ENCODE peak calls at places on chromosomes 4 and X, in four cellular contexts. B, H, Q and S are unnamed samples.

GRCh38 chr4:136505020-136505419 is 1027.3 kb downstream of the PCDH18 start:
- DNase-seq in B (peak; percentile 5), H (no peak), Q (no peak), S (no peak)

GRCh38 chrX:105609530-105609929 is 212.8 kb upstream of the NRK start:
- DNase-seq in B (no peak), H (no peak), Q (no peak), S (no peak)

GRCh38 chrX:8037593-8038348 is 110.6 kb upstream of the PNPLA4 start:
- DNase-seq in B (peak; percentile 33), H (no peak), Q (no peak), S (no peak)

GRCh38 chr4:98794565-98795205 is 134.2 kb downstream of the EIF4E start:
- DNase-seq in B (peak; percentile 37), H (peak; percentile 73), Q (no peak), S (peak; percentile 47)

GRCh38 chr4:5750052-5750950 is 39.3 kb downstream of the EVC start:
- DNase-seq in B (peak; percentile 54), H (peak; percentile 84), Q (no peak), S (no peak)

GRCh38 chr4:67456577-67457196 is 88.6 kb downstream of the CENPC start:
- DNase-seq in B (no peak), H (no peak), Q (no peak), S (no peak)

GRCh38 chrX:48472851-48473717 is 2.9 kb upstream of the FTSJ1 start:
- DNase-seq in B (no peak), H (no peak), Q (no peak), S (no peak)

GRCh38 chr4:22897520-22898108 is 204.9 kb downstream of the GBA3 start:
- DNase-seq in B (peak; percentile 5), H (peak; percentile 5), Q (peak; percentile 35), S (peak; percentile 44)

GRCh38 chrX:49993661-49994060 is 71.3 kb downstream of the CLCN5 start:
- DNase-seq in B (no peak), H (no peak), Q (no peak), S (no peak)

GRCh38 chrX:50157545-50158125 is 43.2 kb downstream of the AKAP4 start:
- DNase-seq in B (peak; percentile 37), H (no peak), Q (no peak), S (no peak)

GRCh38 chrX:1153940-1154339 is 58.5 kb downstream of the CRLF2 start:
- DNase-seq in B (no peak), H (no peak), Q (no peak), S (no peak)

GRCh38 chr4:118032691-118033090 is 1.6 kb upstream of the NDST3 start:
- DNase-seq in B (peak; percentile 45), H (peak; percentile 20), Q (no peak), S (peak; percentile 52)

GRCh38 chrX:150148749-150149672 is 210.7 kb upstream of the EOLA2 start:
- DNase-seq in B (no peak), H (peak; percentile 16), Q (no peak), S (no peak)

GRCh38 chr4:138310991-138311390 is 68.8 kb upstream of the SLC7A11 start:
- DNase-seq in B (peak; percentile 30), H (peak; percentile 62), Q (no peak), S (no peak)

GRCh38 chrX:40671126-40671525 is 23.8 kb upstream of the CXorf38 start:
- DNase-seq in B (no peak), H (no peak), Q (no peak), S (no peak)

GRCh38 chrX:100980608-100981497 is 11.3 kb downstream of the ARL13A start:
- DNase-seq in B (peak; percentile 82), H (peak; percentile 81), Q (no peak), S (no peak)

GRCh38 chrX:39491548-39492297 is 606.0 kb downstream of the BCOR start:
- DNase-seq in B (no peak), H (no peak), Q (no peak), S (no peak)

GRCh38 chr4:156298230-156298629 is 344.6 kb upstream of the CTSO start:
- DNase-seq in B (peak; percentile 81), H (peak; percentile 97), Q (peak; percentile 41), S (no peak)

GRCh38 chrX:153766871-153767673 is 3.0 kb downstream of the PLXNB3 start:
- DNase-seq in B (no peak), H (no peak), Q (no peak), S (peak; percentile 39)

GRCh38 chr4:150280081-150280950 is 202.1 kb downstream of the DCLK2 start:
- DNase-seq in B (peak; percentile 89), H (peak; percentile 86), Q (peak; percentile 14), S (no peak)

GRCh38 chr4:177558995-177559394 is 116.8 kb upstream of the AGA start:
- DNase-seq in B (no peak), H (no peak), Q (no peak), S (peak; percentile 43)

GRCh38 chrX:9635805-9636204 is 129.8 kb downstream of the GPR143 start:
- DNase-seq in B (peak; percentile 43), H (peak; percentile 23), Q (no peak), S (no peak)

GRCh38 chrX:10156199-10157031 is at the start of gene CLCN4:
- DNase-seq in B (peak; percentile 56), H (no peak), Q (peak; percentile 30), S (peak; percentile 71)

GRCh38 chr4:140705625-140706275 is 50.4 kb downstream of the TBC1D9 start:
- DNase-seq in B (no peak), H (no peak), Q (no peak), S (no peak)
- H3K14ac ChIP-seq in B (no peak overlapping the region), H (no peak overlapping the region), Q (no peak overlapping the region), S (no peak overlapping the region)

GRCh38 chr4:57037982-57038604 is 59.4 kb downstream of the POLR2B start:
- DNase-seq in B (peak; percentile 54), H (peak; percentile 55), Q (peak; percentile 44), S (peak; percentile 79)

GRCh38 chr4:57043304-57044251 is 64.9 kb downstream of the POLR2B start:
- DNase-seq in B (peak; percentile 63), H (peak; percentile 54), Q (no peak), S (no peak)

GRCh38 chr4:57044279-57044678 is 65.6 kb downstream of the POLR2B start:
- DNase-seq in B (peak; percentile 33), H (peak; percentile 55), Q (no peak), S (no peak)

GRCh38 chr4:57039345-57039744 is 60.6 kb downstream of the POLR2B start:
- DNase-seq in B (peak; percentile 58), H (no peak), Q (no peak), S (no peak)

GRCh38 chr4:57040510-57040909 is 61.8 kb downstream of the POLR2B start:
- DNase-seq in B (no peak), H (no peak), Q (no peak), S (no peak)
- H3K14ac ChIP-seq in B (no peak overlapping the region), H (peak overlapping the region; percentile 43), Q (no peak overlapping the region), S (no peak overlapping the region)

GRCh38 chr4:78152795-78153194 is 95.7 kb downstream of the FRAS1 start:
- DNase-seq in B (no peak), H (no peak), Q (no peak), S (no peak)

GRCh38 chr4:78145622-78146021 is 88.5 kb downstream of the FRAS1 start:
- DNase-seq in B (no peak), H (no peak), Q (no peak), S (no peak)

GRCh38 chr4:78145005-78145404 is 87.9 kb downstream of the FRAS1 start:
- DNase-seq in B (no peak), H (no peak), Q (no peak), S (no peak)

GRCh38 chr4:78150465-78150864 is 93.3 kb downstream of the FRAS1 start:
- DNase-seq in B (no peak), H (no peak), Q (no peak), S (no peak)

GRCh38 chr4:78149737-78150136 is 92.6 kb downstream of the FRAS1 start:
- DNase-seq in B (no peak), H (no peak), Q (no peak), S (no peak)
- H3K14ac ChIP-seq in B (no peak overlapping the region), H (no peak overlapping the region), Q (no peak overlapping the region), S (peak overlapping the region; percentile 53)

GRCh38 chrX:53223955-53224859 is 800 bp downstream of the KDM5C start:
- DNase-seq in B (peak; percentile 50), H (peak; percentile 85), Q (no peak), S (no peak)
- H3K14ac ChIP-seq in B (no peak overlapping the region), H (peak overlapping the region; percentile 100), Q (peak overlapping the region; percentile 17), S (peak overlapping the region; percentile 84)

DNA sequence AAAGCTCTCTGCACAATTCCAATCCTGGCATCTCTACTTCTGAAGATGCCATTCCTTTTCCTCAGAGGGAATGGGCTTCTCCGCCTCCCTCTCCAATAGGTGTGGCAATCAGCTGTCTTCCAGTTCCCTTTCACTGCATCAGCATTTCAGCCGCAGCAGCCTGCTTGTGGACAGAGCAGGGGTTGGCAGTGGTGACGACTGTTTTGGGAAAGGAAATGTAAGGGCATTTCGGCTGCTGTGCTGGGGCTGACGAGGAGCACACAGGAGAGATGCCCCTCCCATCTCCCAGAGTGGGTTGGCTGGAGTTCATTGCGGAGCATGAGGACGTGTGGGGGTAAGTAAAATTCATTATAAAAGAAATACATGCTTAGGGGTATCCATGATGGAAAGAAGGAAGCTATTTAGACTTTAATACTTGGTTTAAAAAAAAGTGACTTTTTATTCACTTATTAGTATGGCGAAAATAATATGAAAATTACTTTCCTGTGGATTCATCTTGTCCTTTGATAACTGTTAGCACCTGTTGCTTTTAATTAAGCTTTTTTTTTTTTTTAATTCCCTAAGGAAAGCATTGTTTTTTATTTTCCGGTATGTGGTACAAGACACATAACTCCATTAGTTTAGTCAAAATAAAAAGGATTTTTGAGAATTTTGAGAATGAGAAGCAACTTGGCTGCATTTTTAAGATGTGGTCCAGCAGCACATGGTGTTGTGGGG is at the start of gene LIMCH1:
- DNase-seq in B (no peak), H (no peak), Q (no peak), S (peak; percentile 66)
- H3K14ac ChIP-seq in B (no peak within 1 kb of the TSS), H (no peak within 1 kb of the TSS), Q (no peak within 1 kb of the TSS), S (no peak within 1 kb of the TSS)

DNA sequence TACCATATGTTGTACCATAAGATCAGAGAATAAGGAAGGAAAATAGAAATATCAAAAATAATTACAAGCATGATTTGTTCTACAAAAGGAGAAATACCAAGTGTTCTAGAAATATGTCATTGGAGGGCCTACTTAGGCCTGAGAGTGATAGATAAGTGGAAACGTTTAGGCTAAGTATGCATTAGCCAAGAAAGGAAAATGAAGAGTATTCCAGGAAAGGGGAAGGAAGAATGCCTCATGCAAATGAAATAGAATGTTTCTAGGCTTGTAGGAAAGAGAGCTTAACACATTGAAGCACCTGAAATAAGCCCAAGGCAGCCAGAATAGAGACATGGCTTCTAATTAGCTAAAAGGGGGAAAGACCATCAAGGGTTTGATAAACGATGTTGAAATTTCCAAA is 595.7 kb upstream of the ATOH1 start:
- DNase-seq in B (no peak), H (no peak), Q (no peak), S (no peak)
- H3K14ac ChIP-seq in B (no peak overlapping the region), H (no peak overlapping the region), Q (no peak overlapping the region), S (no peak overlapping the region)

GRCh38 chr4:120839624-120839973 is 82.9 kb downstream of the PRDM5 start:
- DNase-seq in B (no peak), H (no peak), Q (no peak), S (no peak)
- H3K14ac ChIP-seq in B (no peak overlapping the region), H (no peak overlapping the region), Q (peak overlapping the region; percentile 41), S (no peak overlapping the region)

GRCh38 chr4:40584517-40585141 is 45.0 kb downstream of the RBM47 start:
- DNase-seq in B (no peak), H (no peak), Q (no peak), S (no peak)

GRCh38 chr4:40582413-40582812 is 47.3 kb downstream of the RBM47 start:
- DNase-seq in B (no peak), H (no peak), Q (no peak), S (no peak)

GRCh38 chr4:40586034-40586433 is 43.6 kb downstream of the RBM47 start:
- DNase-seq in B (peak; percentile 26), H (peak; percentile 47), Q (no peak), S (no peak)

GRCh38 chr4:40585201-40585789 is 44.4 kb downstream of the RBM47 start:
- DNase-seq in B (no peak), H (no peak), Q (no peak), S (no peak)

GRCh38 chr4:40583850-40584439 is 45.7 kb downstream of the RBM47 start:
- DNase-seq in B (no peak), H (no peak), Q (no peak), S (no peak)
- H3K14ac ChIP-seq in B (no peak overlapping the region), H (no peak overlapping the region), Q (no peak overlapping the region), S (no peak overlapping the region)